ENCODE peak calls at places on chromosomes 7 and 10, in six cellular contexts. B, Q, U, Z, Y and J are unnamed samples.

GRCh38 chr7:26060713-26061339 is 91.2 kb upstream of the NFE2L3 start:
- DNase-seq in B (no peak), Q (no peak), U (no peak), Z (no peak), Y (no peak), J (no peak)

GRCh38 chr7:126760914-126761577 is 491.7 kb downstream of the GRM8 start:
- DNase-seq in B (no peak), Q (no peak), U (no peak), Z (no peak), Y (no peak), J (no peak)

GRCh38 chr10:62025134-62025794 is 123.8 kb downstream of the ARID5B start:
- DNase-seq in B (no peak), Q (no peak), U (no peak), Z (no peak), Y (no peak), J (no peak)

GRCh38 chr10:46247808-46248569 is 38.8 kb upstream of the ANTXRL start:
- DNase-seq in B (no peak), Q (no peak), U (no peak), Z (no peak), Y (peak), J (no peak)

GRCh38 chr10:131420867-131421266 is 109.3 kb upstream of the TCERG1L start:
- DNase-seq in B (no peak), Q (no peak), U (no peak), Z (no peak), Y (no peak), J (no peak)

GRCh38 chr10:66931340-66931948 is 5.6 kb downstream of the LRRTM3 start:
- DNase-seq in B (no peak), Q (peak), U (no peak), Z (no peak), Y (no peak), J (peak)

GRCh38 chr10:110354322-110354766 is 49.6 kb upstream of the SMNDC1 start:
- DNase-seq in B (peak), Q (peak), U (peak), Z (peak), Y (peak), J (peak)

GRCh38 chr7:117259626-117260025 is 63.2 kb downstream of the WNT2 start:
- DNase-seq in B (no peak), Q (no peak), U (no peak), Z (no peak), Y (no peak), J (no peak)

GRCh38 chr7:126119981-126120380 is 1132.8 kb downstream of the GRM8 start:
- DNase-seq in B (no peak), Q (no peak), U (no peak), Z (no peak), Y (no peak), J (no peak)

GRCh38 chr7:81810448-81811155 is 40.8 kb upstream of the HGF start:
- DNase-seq in B (no peak), Q (no peak), U (no peak), Z (no peak), Y (no peak), J (no peak)

GRCh38 chr7:157549612-157550299 is 213.0 kb downstream of the DNAJB6 start:
- DNase-seq in B (no peak), Q (no peak), U (no peak), Z (no peak), Y (no peak), J (no peak)

GRCh38 chr7:7098280-7098818 is 84.0 kb upstream of the C1GALT1 start:
- DNase-seq in B (no peak), Q (no peak), U (no peak), Z (no peak), Y (no peak), J (no peak)

GRCh38 chr10:19828278-19829049 is 12.2 kb downstream of the PLXDC2 start:
- DNase-seq in B (no peak), Q (no peak), U (no peak), Z (no peak), Y (no peak), J (no peak)

GRCh38 chr10:79413196-79413595 is 32.2 kb downstream of the ZCCHC24 start:
- DNase-seq in B (no peak), Q (no peak), U (no peak), Z (peak), Y (no peak), J (no peak)

GRCh38 chr10:86644412-86645110 is 9.8 kb upstream of the OPN4 start:
- DNase-seq in B (no peak), Q (peak), U (no peak), Z (no peak), Y (no peak), J (no peak)

GRCh38 chr10:51699145-51699474 is 285 bp downstream of the CSTF2T start:
- DNase-seq in B (no peak), Q (no peak), U (no peak), Z (peak), Y (no peak), J (no peak)

GRCh38 chr7:38178695-38179344 is 775 bp downstream of the STARD3NL start:
- DNase-seq in B (no peak), Q (peak), U (no peak), Z (no peak), Y (no peak), J (no peak)

GRCh38 chr7:91310829-91311460 is 46.7 kb downstream of the FZD1 start:
- DNase-seq in B (no peak), Q (no peak), U (no peak), Z (no peak), Y (peak), J (no peak)

GRCh38 chr10:12243860-12244620 is 48.1 kb downstream of the CDC123 start:
- DNase-seq in B (no peak), Q (peak), U (peak), Z (no peak), Y (no peak), J (no peak)

GRCh38 chr10:97718659-97719142 is 5.2 kb downstream of the MARVELD1 start:
- DNase-seq in B (peak), Q (no peak), U (no peak), Z (peak), Y (peak), J (no peak)

GRCh38 chr7:111025013-111025412 is 65.9 kb upstream of the LRRN3 start:
- DNase-seq in B (no peak), Q (no peak), U (no peak), Z (no peak), Y (no peak), J (no peak)

GRCh38 chr10:68508090-68508489 is 19.2 kb downstream of the SLC25A16 start:
- DNase-seq in B (no peak), Q (no peak), U (no peak), Z (no peak), Y (no peak), J (no peak)

GRCh38 chr7:116449950-116450349 is 49.6 kb upstream of the CAV2 start:
- DNase-seq in B (no peak), Q (no peak), U (no peak), Z (no peak), Y (no peak), J (no peak)

GRCh38 chr10:71270301-71270777 is 48.7 kb upstream of the SLC29A3 start:
- DNase-seq in B (no peak), Q (peak), U (no peak), Z (no peak), Y (peak), J (peak)

GRCh38 chr7:27647052-27647451 is 15.6 kb downstream of the HIBADH start:
- DNase-seq in B (no peak), Q (no peak), U (no peak), Z (no peak), Y (no peak), J (no peak)

DNA sequence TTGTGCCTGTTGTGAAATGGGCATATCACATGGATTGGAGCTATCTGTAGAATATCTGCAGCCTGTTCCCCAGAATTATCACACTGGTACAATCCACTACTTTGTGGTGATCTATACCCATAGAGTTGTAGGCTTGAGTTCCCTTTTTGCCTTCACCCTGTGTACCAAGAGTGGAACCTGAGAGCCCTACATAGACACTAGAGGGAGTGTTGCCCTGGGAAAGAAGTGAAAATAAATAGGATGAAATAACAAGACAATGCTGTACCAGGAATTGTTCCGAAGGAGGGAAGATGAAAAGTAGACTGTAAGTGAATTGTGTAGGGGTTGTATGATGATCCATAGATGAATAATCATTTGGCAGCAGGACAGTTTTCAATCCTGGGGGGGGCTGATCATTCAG is 9.0 kb downstream of the SORCS3 start:
- DNase-seq in B (no peak), Q (no peak), U (no peak), Z (no peak), Y (no peak), J (no peak)
- TF ChIP-seq CTCF in B (no peak), Q (peak), U (no peak), Z (no peak), Y (no peak), J (peak)

DNA sequence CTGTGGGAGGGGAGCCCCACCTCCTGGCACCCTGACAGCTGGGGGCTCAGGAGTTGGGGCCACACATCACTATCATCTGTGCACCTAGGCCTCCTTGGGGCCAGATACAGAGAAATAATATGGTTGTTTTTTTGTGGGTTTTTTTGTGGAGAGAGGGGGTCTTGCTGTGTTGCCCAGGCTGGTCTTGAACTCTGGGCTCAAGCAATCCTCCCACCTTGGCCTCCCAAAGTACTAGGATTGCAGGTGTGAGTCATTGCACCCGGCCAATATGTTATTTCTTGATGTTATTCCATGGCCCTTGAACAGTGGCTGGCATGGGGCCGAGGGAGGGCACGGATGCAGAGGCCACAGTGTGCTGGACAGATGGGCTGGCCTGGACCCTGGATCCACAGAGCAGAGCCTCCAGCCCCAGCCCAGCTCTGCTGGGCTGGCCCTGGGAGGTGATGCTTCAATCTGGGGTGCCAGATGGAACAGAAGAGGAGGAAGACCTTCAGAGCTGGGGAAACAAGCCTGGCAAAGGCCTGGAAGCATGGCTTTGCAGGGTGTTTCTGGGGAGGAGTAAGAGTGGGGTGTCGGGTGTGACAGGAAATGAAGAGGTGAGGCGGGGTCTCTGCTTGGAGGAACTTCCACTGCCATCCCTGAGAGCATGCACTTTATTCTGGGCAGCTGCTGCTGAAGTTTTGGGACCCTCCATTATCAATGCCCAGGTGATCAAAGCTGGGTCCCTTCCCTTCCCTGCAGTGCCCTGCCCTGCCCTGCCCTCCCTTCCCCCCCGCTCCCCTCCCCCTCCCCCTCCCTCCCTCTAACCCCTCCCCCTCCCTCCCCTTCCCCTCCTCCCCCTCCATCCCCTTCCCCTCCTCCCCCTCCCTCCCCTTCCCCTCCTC is 3.7 kb upstream of the FZD9 start:
- DNase-seq in B (no peak), Q (no peak), U (no peak), Z (no peak), Y (no peak), J (no peak)
- TF ChIP-seq CTCF in B (no peak), Q (no peak), U (no peak), Z (no peak), Y (no peak), J (no peak)

DNA sequence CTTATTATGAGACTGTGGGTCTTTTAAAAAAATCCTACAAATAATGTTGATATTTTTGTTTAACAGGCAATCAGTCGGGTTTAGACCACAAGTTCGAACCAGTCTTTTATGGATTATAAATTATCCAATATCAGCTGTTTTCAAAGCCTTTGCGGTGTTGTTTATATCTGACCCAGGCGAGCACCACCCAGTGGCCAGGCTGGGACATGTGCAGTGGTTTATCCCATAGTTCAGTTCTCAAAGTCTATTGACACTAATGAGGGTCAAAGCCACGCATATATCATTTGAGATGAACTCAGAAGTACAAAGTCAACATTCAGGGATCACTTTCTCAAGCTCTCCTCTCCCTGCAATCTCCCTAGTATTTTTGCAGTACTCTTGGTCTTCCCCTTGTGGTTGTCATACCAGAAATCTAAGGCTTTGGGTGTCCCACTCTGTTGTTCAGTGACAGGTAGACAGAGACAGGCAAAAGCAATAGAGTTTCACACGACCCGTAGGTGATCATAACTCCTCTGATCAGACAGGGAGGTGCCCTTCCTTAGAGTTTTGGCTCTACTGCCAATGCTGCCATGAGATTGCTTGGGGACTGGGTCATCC is 117.4 kb upstream of the POM121L12 start:
- DNase-seq in B (no peak), Q (peak), U (no peak), Z (no peak), Y (no peak), J (no peak)
- TF ChIP-seq CTCF in B (no peak), Q (peak), U (peak), Z (no peak), Y (peak), J (peak)

GRCh38 chr10:14823966-14824365 is 13.9 kb downstream of the CDNF start:
- DNase-seq in B (no peak), Q (no peak), U (no peak), Z (no peak), Y (no peak), J (no peak)

GRCh38 chr10:14820775-14821154 is 17.1 kb downstream of the CDNF start:
- DNase-seq in B (no peak), Q (peak), U (no peak), Z (no peak), Y (no peak), J (no peak)

GRCh38 chr10:14820010-14820774 is 17.6 kb downstream of the CDNF start:
- DNase-seq in B (no peak), Q (no peak), U (no peak), Z (no peak), Y (no peak), J (no peak)

GRCh38 chr10:14821635-14822375 is 16.0 kb downstream of the CDNF start:
- DNase-seq in B (no peak), Q (no peak), U (no peak), Z (no peak), Y (no peak), J (no peak)

DNA sequence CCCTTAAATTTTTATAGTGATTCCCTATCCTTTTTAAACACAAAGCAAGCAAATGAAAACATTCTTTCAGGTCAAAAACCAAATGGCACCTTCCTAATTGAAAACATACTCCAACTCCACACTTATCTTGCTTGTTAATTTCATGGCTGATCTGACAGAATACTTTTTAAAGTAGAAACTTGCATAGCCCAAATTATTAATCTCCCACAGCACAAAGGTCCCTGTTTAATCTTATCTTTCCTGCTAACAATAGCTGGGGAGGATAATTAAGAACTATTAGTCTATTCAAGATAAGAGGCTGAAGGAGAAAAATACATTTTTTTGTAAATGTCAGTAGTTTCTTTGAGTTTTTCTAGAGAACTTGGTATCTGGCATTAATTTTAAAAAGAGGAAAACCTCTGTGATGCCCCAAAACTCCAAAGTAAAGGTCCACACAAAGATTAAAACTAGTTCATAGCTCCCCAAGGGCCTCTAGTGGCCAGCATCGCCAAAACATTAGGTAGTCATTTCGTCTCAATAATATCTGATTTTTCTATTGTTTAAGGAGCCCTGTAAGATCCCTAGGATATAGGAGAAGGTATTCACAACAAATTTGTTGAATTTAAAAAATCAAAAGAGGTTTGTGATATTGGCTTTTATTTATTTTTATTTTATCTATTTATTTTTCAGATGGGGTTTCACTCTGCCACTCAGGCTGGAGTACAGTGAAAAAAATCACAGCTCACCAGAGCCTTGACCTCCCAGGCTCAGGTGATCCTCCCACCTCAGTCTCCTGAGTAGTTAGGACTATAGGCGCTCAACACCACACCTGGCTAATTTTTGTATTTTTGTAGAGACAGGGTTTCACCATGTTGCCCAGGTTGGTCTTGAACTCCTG is 14.7 kb downstream of the CDNF start:
- DNase-seq in B (no peak), Q (peak), U (no peak), Z (no peak), Y (peak), J (no peak)
- TF ChIP-seq CTCF in B (peak), Q (peak), U (peak), Z (peak), Y (peak), J (peak)